ENCODE peak calls at places on chromosomes 4 and X, in five cellular contexts. One of them, this sample, is unnamed.

GRCh38 chrX:153924149-153924861 is 1.8 kb downstream of the ARHGAP4 start:
- DNase-seq in GM13976: no peak
- DNase-seq in stimulated activated CD4-positive, alpha-beta T cell treated with anti-CD3 and anti-CD28 coated beads, Interleukin-2, amount 100 ng/mL, for 4 hours: no peak
- DNase-seq in PC-3: peak
- DNase-seq in sciatic nerve: no peak
- DNase-seq in this sample: peak

GRCh38 chr4:107183155-107183774 is 147.2 kb upstream of the DKK2 start:
- DNase-seq in GM13976: peak
- DNase-seq in stimulated activated CD4-positive, alpha-beta T cell treated with anti-CD3 and anti-CD28 coated beads, Interleukin-2, amount 100 ng/mL, for 4 hours: no peak
- DNase-seq in PC-3: peak
- DNase-seq in sciatic nerve: no peak
- DNase-seq in this sample: peak

GRCh38 chrX:119455264-119455663 is 13.0 kb upstream of the SLC25A5 start:
- DNase-seq in GM13976: no peak
- DNase-seq in stimulated activated CD4-positive, alpha-beta T cell treated with anti-CD3 and anti-CD28 coated beads, Interleukin-2, amount 100 ng/mL, for 4 hours: no peak
- DNase-seq in PC-3: peak
- DNase-seq in sciatic nerve: no peak
- DNase-seq in this sample: no peak

GRCh38 chrX:45540181-45540580 is 339.5 kb upstream of the DIPK2B start:
- DNase-seq in GM13976: no peak
- DNase-seq in stimulated activated CD4-positive, alpha-beta T cell treated with anti-CD3 and anti-CD28 coated beads, Interleukin-2, amount 100 ng/mL, for 4 hours: no peak
- DNase-seq in PC-3: no peak
- DNase-seq in sciatic nerve: no peak
- DNase-seq in this sample: no peak

GRCh38 chrX:131741103-131741581 is 197.3 kb downstream of the OR13H1 start:
- DNase-seq in GM13976: no peak
- DNase-seq in stimulated activated CD4-positive, alpha-beta T cell treated with anti-CD3 and anti-CD28 coated beads, Interleukin-2, amount 100 ng/mL, for 4 hours: no peak
- DNase-seq in PC-3: no peak
- DNase-seq in sciatic nerve: peak
- DNase-seq in this sample: no peak

GRCh38 chrX:2854918-2855317 is 26.2 kb downstream of the GYG2 start:
- DNase-seq in GM13976: no peak
- DNase-seq in stimulated activated CD4-positive, alpha-beta T cell treated with anti-CD3 and anti-CD28 coated beads, Interleukin-2, amount 100 ng/mL, for 4 hours: no peak
- DNase-seq in PC-3: no peak
- DNase-seq in sciatic nerve: no peak
- DNase-seq in this sample: no peak

GRCh38 chr4:100816646-100817045 is 298.8 kb upstream of the EMCN start:
- DNase-seq in GM13976: no peak
- DNase-seq in stimulated activated CD4-positive, alpha-beta T cell treated with anti-CD3 and anti-CD28 coated beads, Interleukin-2, amount 100 ng/mL, for 4 hours: no peak
- DNase-seq in PC-3: peak
- DNase-seq in sciatic nerve: no peak
- DNase-seq in this sample: no peak

GRCh38 chr4:112946127-112946526 is 103.3 kb upstream of the ANK2 start:
- DNase-seq in GM13976: no peak
- DNase-seq in stimulated activated CD4-positive, alpha-beta T cell treated with anti-CD3 and anti-CD28 coated beads, Interleukin-2, amount 100 ng/mL, for 4 hours: no peak
- DNase-seq in PC-3: no peak
- DNase-seq in sciatic nerve: no peak
- DNase-seq in this sample: no peak

GRCh38 chr4:98688416-98689290 is 30.2 kb upstream of the TSPAN5 start:
- DNase-seq in GM13976: no peak
- DNase-seq in stimulated activated CD4-positive, alpha-beta T cell treated with anti-CD3 and anti-CD28 coated beads, Interleukin-2, amount 100 ng/mL, for 4 hours: no peak
- DNase-seq in PC-3: peak
- DNase-seq in sciatic nerve: no peak
- DNase-seq in this sample: peak

GRCh38 chrX:9857575-9857974 is 71.3 kb downstream of the SHROOM2 start:
- DNase-seq in GM13976: no peak
- DNase-seq in stimulated activated CD4-positive, alpha-beta T cell treated with anti-CD3 and anti-CD28 coated beads, Interleukin-2, amount 100 ng/mL, for 4 hours: no peak
- DNase-seq in PC-3: no peak
- DNase-seq in sciatic nerve: no peak
- DNase-seq in this sample: no peak

GRCh38 chr4:102678695-102679335 is 82.0 kb downstream of the MANBA start:
- DNase-seq in GM13976: no peak
- DNase-seq in stimulated activated CD4-positive, alpha-beta T cell treated with anti-CD3 and anti-CD28 coated beads, Interleukin-2, amount 100 ng/mL, for 4 hours: no peak
- DNase-seq in PC-3: peak
- DNase-seq in sciatic nerve: no peak
- DNase-seq in this sample: no peak

GRCh38 chrX:104255465-104255864 is 732 bp upstream of the ESX1 start:
- DNase-seq in GM13976: no peak
- DNase-seq in stimulated activated CD4-positive, alpha-beta T cell treated with anti-CD3 and anti-CD28 coated beads, Interleukin-2, amount 100 ng/mL, for 4 hours: no peak
- DNase-seq in PC-3: no peak
- DNase-seq in sciatic nerve: no peak
- DNase-seq in this sample: peak

GRCh38 chrX:43822015-43822414 is 60.2 kb downstream of the MAOB start:
- DNase-seq in GM13976: no peak
- DNase-seq in stimulated activated CD4-positive, alpha-beta T cell treated with anti-CD3 and anti-CD28 coated beads, Interleukin-2, amount 100 ng/mL, for 4 hours: no peak
- DNase-seq in PC-3: peak
- DNase-seq in sciatic nerve: no peak
- DNase-seq in this sample: no peak

GRCh38 chr4:1289232-1290164 is at the start of gene MAEA:
- DNase-seq in GM13976: peak
- DNase-seq in stimulated activated CD4-positive, alpha-beta T cell treated with anti-CD3 and anti-CD28 coated beads, Interleukin-2, amount 100 ng/mL, for 4 hours: peak
- DNase-seq in PC-3: peak
- DNase-seq in sciatic nerve: peak
- DNase-seq in this sample: peak

GRCh38 chr4:122762520-122762919 is 30.0 kb downstream of the BBS12 start:
- DNase-seq in GM13976: no peak
- DNase-seq in stimulated activated CD4-positive, alpha-beta T cell treated with anti-CD3 and anti-CD28 coated beads, Interleukin-2, amount 100 ng/mL, for 4 hours: no peak
- DNase-seq in PC-3: no peak
- DNase-seq in sciatic nerve: no peak
- DNase-seq in this sample: no peak

GRCh38 chrX:96407043-96407442 is 277.6 kb upstream of the DIAPH2 start:
- DNase-seq in GM13976: no peak
- DNase-seq in stimulated activated CD4-positive, alpha-beta T cell treated with anti-CD3 and anti-CD28 coated beads, Interleukin-2, amount 100 ng/mL, for 4 hours: no peak
- DNase-seq in PC-3: peak
- DNase-seq in sciatic nerve: no peak
- DNase-seq in this sample: peak

GRCh38 chr4:65170768-65171514 is 499.3 kb downstream of the EPHA5 start:
- DNase-seq in GM13976: no peak
- DNase-seq in stimulated activated CD4-positive, alpha-beta T cell treated with anti-CD3 and anti-CD28 coated beads, Interleukin-2, amount 100 ng/mL, for 4 hours: no peak
- DNase-seq in PC-3: no peak
- DNase-seq in sciatic nerve: no peak
- DNase-seq in this sample: no peak

GRCh38 chr4:33696066-33696465 is 2548.2 kb downstream of the ARAP2 start:
- DNase-seq in GM13976: no peak
- DNase-seq in stimulated activated CD4-positive, alpha-beta T cell treated with anti-CD3 and anti-CD28 coated beads, Interleukin-2, amount 100 ng/mL, for 4 hours: no peak
- DNase-seq in PC-3: peak
- DNase-seq in sciatic nerve: no peak
- DNase-seq in this sample: no peak

GRCh38 chrX:13428055-13428786 is 108.4 kb upstream of the ATXN3L start:
- DNase-seq in GM13976: peak
- DNase-seq in stimulated activated CD4-positive, alpha-beta T cell treated with anti-CD3 and anti-CD28 coated beads, Interleukin-2, amount 100 ng/mL, for 4 hours: no peak
- DNase-seq in PC-3: peak
- DNase-seq in sciatic nerve: no peak
- DNase-seq in this sample: peak

GRCh38 chrX:16076834-16077233 is 46.5 kb upstream of the GRPR start:
- DNase-seq in GM13976: no peak
- DNase-seq in stimulated activated CD4-positive, alpha-beta T cell treated with anti-CD3 and anti-CD28 coated beads, Interleukin-2, amount 100 ng/mL, for 4 hours: no peak
- DNase-seq in PC-3: no peak
- DNase-seq in sciatic nerve: no peak
- DNase-seq in this sample: no peak

This sample was measured in endothelial cell of umbilical vein.